ENCODE peak calls at places on chromosomes 11 and 22, in five cellular contexts. Z is aorta, Y is gastrocnemius medialis, P is left ventricle myocardium inferior, K is neural progenitor cell. M is an unnamed sample. For H3K4me1, the result is how much of the 10 kb centered on the place peaks cover.

GRCh38 chr22:32576553-32577255 is 102.1 kb downstream of the FBXO7 start:
- DNase-seq in Z (no peak), Y (no peak), P (no peak), K (peak), M (no peak)

GRCh38 chr22:46087816-46088277 is 62.5 kb upstream of the PPARA start:
- DNase-seq in Z (peak), Y (peak), P (peak), K (peak), M (peak)

GRCh38 chr11:134560566-134561347 is 148.7 kb upstream of the B3GAT1 start:
- DNase-seq in Z (peak), Y (no peak), P (no peak), K (peak), M (no peak)

GRCh38 chr11:13233173-13233572 is 44.4 kb upstream of the BMAL1 start:
- DNase-seq in Z (no peak), Y (no peak), P (no peak), K (no peak), M (no peak)

GRCh38 chr11:67409261-67409666 is 5.4 kb downstream of the TBC1D10C start:
- DNase-seq in Z (peak), Y (no peak), P (no peak), K (no peak), M (no peak)

GRCh38 chr11:92663539-92663938 is 305.9 kb upstream of the MTNR1B start:
- DNase-seq in Z (no peak), Y (no peak), P (no peak), K (no peak), M (no peak)

GRCh38 chr22:33918676-33919590 is 1.3 kb downstream of the LARGE1 start:
- DNase-seq in Z (no peak), Y (no peak), P (no peak), K (no peak), M (no peak)

GRCh38 chr11:33613404-33613803 is 87.2 kb downstream of the C11orf91 start:
- DNase-seq in Z (no peak), Y (no peak), P (no peak), K (no peak), M (no peak)

GRCh38 chr11:92480519-92480918 is 255.9 kb downstream of the FAT3 start:
- DNase-seq in Z (no peak), Y (no peak), P (no peak), K (no peak), M (no peak)

GRCh38 chr11:95138448-95138847 is 48.8 kb downstream of the ENDOD1 start:
- DNase-seq in Z (no peak), Y (no peak), P (no peak), K (no peak), M (no peak)

GRCh38 chr11:99015634-99016454 is 4.9 kb upstream of the CNTN5 start:
- DNase-seq in Z (no peak), Y (no peak), P (no peak), K (peak), M (no peak)

GRCh38 chr11:131980878-131981668 is 610.7 kb downstream of the NTM start:
- DNase-seq in Z (no peak), Y (no peak), P (no peak), K (peak), M (no peak)

GRCh38 chr11:16839821-16840220 is 101.4 kb downstream of the C11orf58 start:
- DNase-seq in Z (no peak), Y (no peak), P (no peak), K (no peak), M (no peak)

GRCh38 chr22:37319469-37319868 is 37.2 kb downstream of the CYTH4 start:
- DNase-seq in Z (no peak), Y (no peak), P (no peak), K (no peak), M (no peak)

GRCh38 chr11:111833524-111833923 is 37.9 kb downstream of the ALG9 start:
- DNase-seq in Z (no peak), Y (no peak), P (no peak), K (no peak), M (no peak)

GRCh38 chr11:94638902-94639373 is 71.8 kb downstream of the PIWIL4 start:
- DNase-seq in Z (no peak), Y (no peak), P (no peak), K (no peak), M (no peak)

DNA sequence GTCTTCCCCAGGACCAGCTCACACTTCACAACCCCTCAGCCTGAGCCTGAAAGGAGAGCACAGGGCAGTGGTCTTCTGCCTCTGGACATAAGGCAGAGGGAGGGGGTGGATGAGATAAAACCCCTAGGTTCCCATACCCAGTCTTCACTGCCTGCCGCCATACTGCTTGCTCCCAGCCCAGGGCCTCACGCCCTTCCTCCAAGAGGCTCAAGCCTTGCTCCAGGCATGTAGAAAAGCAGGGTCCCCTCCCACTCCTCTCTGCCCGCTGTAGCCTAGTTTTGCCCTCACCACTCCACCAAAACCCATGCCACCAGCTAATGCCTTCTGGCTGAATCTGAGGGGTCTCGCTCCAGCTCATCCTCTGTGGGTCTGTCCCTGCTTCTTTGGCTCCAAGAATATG is 5.2 kb downstream of the ARRB1 start:
- DNase-seq in Z (no peak), Y (no peak), P (no peak), K (no peak), M (no peak)
- H3K4me1 ChIP-seq in Z (under half), Y (half or more), P (half or more), K (under half), M (under half)

GRCh38 chr11:114301927-114302326 is 5.7 kb downstream of the NNMT start:
- DNase-seq in Z (no peak), Y (no peak), P (no peak), K (no peak), M (no peak)
- H3K4me1 ChIP-seq in Z (under half), Y (under half), P (under half), K (under half), M (under half)

DNA sequence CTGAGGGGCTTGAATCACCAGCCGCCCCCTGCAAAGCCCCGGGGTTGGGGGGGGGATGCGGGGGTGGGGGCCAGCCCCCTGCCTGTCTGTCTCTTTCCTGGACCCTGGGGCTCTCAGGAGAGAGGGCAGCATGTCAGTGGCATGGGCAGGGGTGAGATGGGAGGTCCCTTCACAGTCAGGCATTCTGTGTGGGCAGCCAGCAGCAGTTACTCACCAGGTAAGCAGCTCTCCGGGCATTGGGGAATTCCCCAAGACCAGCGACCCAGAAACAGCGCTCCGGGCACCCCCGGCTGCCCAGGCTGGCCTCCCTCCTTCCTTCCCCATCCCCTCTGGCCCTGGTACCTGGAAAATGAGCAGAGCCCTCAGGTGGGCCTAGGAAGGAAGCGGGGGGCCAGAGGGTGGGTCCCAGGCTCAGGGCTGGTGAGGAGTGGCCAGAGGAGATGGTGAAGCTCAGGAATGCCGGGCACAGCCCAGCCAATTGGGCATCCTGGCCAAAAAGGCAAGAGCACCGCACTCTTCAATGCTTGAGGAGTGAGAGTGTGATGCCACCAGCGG is 4.2 kb upstream of the LIF start:
- DNase-seq in Z (no peak), Y (no peak), P (no peak), K (no peak), M (no peak)
- H3K4me1 ChIP-seq in Z (under half), Y (under half), P (under half), K (under half), M (under half)

GRCh38 chr11:66126064-66126463 is 56.0 kb downstream of the PACS1 start:
- DNase-seq in Z (no peak), Y (no peak), P (no peak), K (no peak), M (no peak)
- H3K4me1 ChIP-seq in Z (under half), Y (under half), P (under half), K (under half), M (under half)

DNA sequence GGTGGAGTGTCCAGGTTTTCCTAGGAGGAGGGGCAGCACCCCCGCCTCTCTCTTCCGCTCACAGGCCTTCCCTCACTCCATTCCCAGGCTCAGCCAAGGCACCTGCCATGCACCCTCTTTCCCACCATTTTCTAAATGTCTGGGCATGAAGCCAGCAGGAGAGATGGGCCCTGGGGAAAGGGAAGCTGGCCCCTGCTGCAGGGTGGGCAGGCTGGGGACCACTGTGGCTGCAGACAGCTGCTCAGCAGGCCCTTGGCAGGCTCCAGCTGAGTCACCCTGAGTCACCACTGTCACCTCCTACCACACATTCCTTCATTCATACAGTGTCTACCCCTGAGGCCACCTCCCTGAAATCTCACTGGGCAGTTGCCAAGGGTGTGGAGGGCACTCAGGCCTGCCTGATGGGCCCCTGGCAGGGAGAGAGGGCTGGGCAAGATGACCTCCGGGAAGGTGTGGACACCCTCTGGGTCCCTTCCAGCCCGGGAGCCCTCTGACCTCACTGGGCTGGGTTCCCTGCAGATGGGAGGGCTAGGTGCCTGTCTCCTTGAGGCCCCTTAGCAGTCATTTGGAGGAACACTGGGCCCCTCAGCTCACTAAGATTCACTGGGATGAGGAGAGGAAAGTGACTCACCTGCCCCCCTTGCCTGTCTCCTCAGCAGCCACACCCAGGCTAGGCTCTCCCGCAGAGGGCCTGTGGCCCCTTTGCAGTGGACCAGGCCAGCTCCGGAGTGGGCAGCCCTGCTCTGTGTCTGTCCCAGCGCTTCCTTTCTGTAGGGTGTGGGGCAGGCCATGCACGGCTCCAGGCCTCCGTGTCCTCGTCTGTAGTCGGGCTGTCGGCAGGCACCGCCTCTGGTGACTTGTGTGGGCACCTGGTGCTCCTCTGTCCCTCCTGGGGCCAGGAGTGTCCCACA is 7.8 kb downstream of the MYEOV start:
- DNase-seq in Z (peak), Y (no peak), P (no peak), K (no peak), M (peak)
- H3K4me1 ChIP-seq in Z (under half), Y (under half), P (half or more), K (under half), M (under half)

GRCh38 chr11:128800871-128801417 is 66.2 kb downstream of the KCNJ1 start:
- DNase-seq in Z (no peak), Y (no peak), P (no peak), K (no peak), M (no peak)
- H3K4me1 ChIP-seq in Z (under half), Y (under half), P (under half), K (under half), M (under half)

DNA sequence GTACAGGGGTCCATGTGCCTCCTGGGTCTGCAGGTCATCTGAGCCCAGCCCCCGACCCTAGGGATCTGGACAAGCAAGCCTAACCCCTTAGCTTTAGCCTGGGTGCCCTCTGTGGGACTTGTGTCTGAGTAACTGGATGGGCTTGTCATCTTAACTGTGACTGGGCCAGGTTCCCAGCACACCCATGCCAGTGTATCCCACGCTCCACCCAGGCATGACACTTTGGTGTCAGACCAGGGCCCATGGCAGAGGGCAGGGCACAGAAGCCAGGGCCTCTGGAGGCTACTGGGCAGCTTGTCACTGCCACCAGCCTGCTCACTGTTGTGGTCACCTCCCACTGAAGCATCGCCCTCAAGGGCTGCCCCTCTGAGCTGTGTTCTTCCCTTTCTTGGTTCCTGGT is 80.7 kb downstream of the ST3GAL4 start:
- DNase-seq in Z (no peak), Y (no peak), P (peak), K (no peak), M (no peak)
- H3K4me1 ChIP-seq in Z (under half), Y (under half), P (half or more), K (under half), M (under half)

GRCh38 chr22:20205464-20205963 is 54.7 kb upstream of the CCDC188 start:
- DNase-seq in Z (no peak), Y (no peak), P (no peak), K (no peak), M (no peak)

GRCh38 chr22:20204821-20205220 is 54.0 kb upstream of the CCDC188 start:
- DNase-seq in Z (no peak), Y (no peak), P (no peak), K (no peak), M (no peak)

GRCh38 chr22:20206709-20207215 is 55.9 kb upstream of the CCDC188 start:
- DNase-seq in Z (no peak), Y (no peak), P (no peak), K (no peak), M (no peak)

GRCh38 chr22:20207277-20208025 is 56.6 kb upstream of the CCDC188 start:
- DNase-seq in Z (no peak), Y (no peak), P (no peak), K (no peak), M (no peak)

DNA sequence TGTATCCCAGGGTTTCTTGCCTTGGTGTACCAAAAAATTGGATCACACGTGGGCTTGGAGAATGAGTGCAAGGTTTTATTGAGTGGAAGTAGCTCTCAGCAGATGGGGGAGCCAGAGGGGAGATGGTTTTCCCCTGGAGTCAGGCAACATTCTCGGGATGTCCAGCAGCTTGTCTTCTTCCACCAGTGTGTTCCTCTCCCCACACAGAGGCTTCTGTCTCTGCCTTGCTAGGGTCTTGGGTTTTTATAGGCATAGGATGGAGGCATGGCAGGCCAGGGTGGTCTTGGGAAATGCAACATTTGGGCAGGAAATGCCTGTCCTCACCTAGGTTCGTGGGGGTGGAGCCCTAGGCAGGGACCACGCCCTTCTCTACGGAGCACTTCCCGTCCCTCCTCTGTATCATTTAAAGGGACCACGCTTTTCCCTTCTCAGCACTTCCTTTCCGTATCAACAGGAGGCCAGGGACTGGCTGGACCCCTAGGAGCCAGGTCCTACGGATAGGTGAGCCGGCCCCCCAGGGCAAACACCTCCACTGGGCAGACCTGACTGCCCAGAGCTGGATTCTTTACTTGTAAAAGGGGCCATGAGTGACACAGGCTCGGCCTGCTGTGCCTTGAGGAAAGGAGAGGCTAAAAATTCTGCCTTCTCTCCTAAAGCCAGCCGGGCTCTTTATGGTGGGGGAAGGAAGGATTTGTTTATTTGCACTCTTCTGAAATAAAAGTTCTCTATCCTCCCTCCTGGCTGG is 55.3 kb upstream of the CCDC188 start:
- DNase-seq in Z (peak), Y (peak), P (peak), K (no peak), M (no peak)
- H3K4me1 ChIP-seq in Z (under half), Y (under half), P (half or more), K (under half), M (under half)

GRCh38 chr11:27388001-27388400 is 25.0 kb upstream of the CCDC34 start:
- DNase-seq in Z (no peak), Y (no peak), P (no peak), K (no peak), M (no peak)
- H3K4me1 ChIP-seq in Z (under half), Y (under half), P (under half), K (half or more), M (under half)

GRCh38 chr22:35399678-35400334 is at the start of gene MCM5:
- DNase-seq in Z (peak), Y (peak), P (peak), K (peak), M (peak)

GRCh38 chr22:35403356-35403755 is 3.4 kb downstream of the MCM5 start:
- DNase-seq in Z (no peak), Y (no peak), P (no peak), K (no peak), M (no peak)

GRCh38 chr22:35400335-35400680 is 368 bp downstream of the MCM5 start:
- DNase-seq in Z (no peak), Y (no peak), P (no peak), K (peak), M (no peak)

GRCh38 chr22:35404176-35404575 is 4.2 kb downstream of the MCM5 start:
- DNase-seq in Z (no peak), Y (no peak), P (no peak), K (no peak), M (no peak)

DNA sequence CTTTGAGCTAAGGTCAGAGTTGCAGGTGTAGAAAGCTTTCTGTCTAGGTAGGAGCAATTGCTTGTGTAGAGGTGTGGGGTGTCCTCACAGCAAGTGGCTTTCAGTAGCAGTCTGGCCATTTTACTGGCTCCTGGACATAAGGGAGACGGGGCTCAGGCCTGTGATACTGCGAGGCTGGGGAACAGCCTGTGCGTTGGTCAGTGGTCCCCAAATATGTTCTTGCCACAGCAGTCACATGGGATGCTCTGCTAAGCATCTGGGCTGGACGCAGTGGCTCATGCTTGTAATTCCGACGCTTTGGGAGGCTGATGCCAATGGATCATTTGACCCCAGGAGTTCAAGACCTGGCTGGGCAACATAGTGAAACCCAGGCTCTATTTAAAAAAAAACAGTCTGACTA is 1.9 kb downstream of the MCM5 start:
- DNase-seq in Z (no peak), Y (no peak), P (no peak), K (no peak), M (no peak)
- H3K4me1 ChIP-seq in Z (under half), Y (under half), P (under half), K (under half), M (under half)